ENCODE peak calls at places on chromosome 17, in nine cellular contexts. E is mucosa of descending colon, Y is PC-3, Z is IMR-90, R is GM06990, N is fibroblast of lung, X is progenitor cell of endocrine pancreas, G is WERI-Rb-1, P is HCT116. V is an unnamed sample.

GRCh38 chr17:1231456-1231855 is 38.8 kb upstream of the BHLHA9 start:
- DNase-seq in R (no peak), N (no peak), Z (no peak), Y (no peak), G (no peak), X (no peak), E (peak), P (no peak), V (no peak)

GRCh38 chr17:80813318-80813717 is 178.3 kb upstream of the CHMP6 start:
- DNase-seq in Y (no peak), N (no peak), G (no peak), R (no peak), Z (no peak), P (no peak), X (no peak), E (no peak), V (no peak)

GRCh38 chr17:39114744-39115534 is 36.5 kb downstream of the PLXDC1 start:
- DNase-seq in X (no peak), E (no peak), G (no peak), Y (no peak), Z (peak), N (no peak), P (no peak), R (no peak), V (no peak)

GRCh38 chr17:40540448-40540847 is 24.8 kb downstream of the CCR7 start:
- DNase-seq in Y (no peak), R (no peak), E (peak), N (no peak), P (no peak), Z (no peak), G (no peak), X (no peak), V (no peak)

GRCh38 chr17:49582789-49583188 is 7.1 kb downstream of the NXPH3 start:
- DNase-seq in G (no peak), P (no peak), N (peak), R (no peak), Y (peak), Z (peak), X (no peak), E (no peak), V (no peak)

GRCh38 chr17:81802048-81802758 is 1.7 kb upstream of the GCGR start:
- DNase-seq in E (no peak), G (no peak), P (no peak), N (no peak), Y (no peak), R (no peak), X (no peak), Z (no peak), V (no peak)

GRCh38 chr17:27756467-27757371 is 43.6 kb downstream of the NOS2 start:
- DNase-seq in P (peak), Z (peak), N (peak), X (peak), R (no peak), G (peak), E (peak), Y (peak), V (peak)

GRCh38 chr17:56523042-56523441 is 70.5 kb upstream of the NOG start:
- DNase-seq in E (no peak), P (no peak), X (no peak), G (no peak), N (no peak), Y (no peak), R (no peak), Z (no peak), V (no peak)

GRCh38 chr17:5788266-5788900 is 204.1 kb upstream of the NLRP1 start:
- DNase-seq in R (no peak), Z (peak), E (no peak), P (no peak), X (no peak), Y (peak), G (no peak), N (peak), V (no peak)

GRCh38 chr17:57211543-57211942 is 44.8 kb upstream of the MSI2 start:
- DNase-seq in X (no peak), G (no peak), P (no peak), Y (peak), N (peak), R (no peak), Z (peak), E (no peak), V (no peak)

GRCh38 chr17:17518951-17519350 is 22.8 kb upstream of the RASD1 start:
- DNase-seq in G (no peak), R (no peak), X (no peak), P (no peak), Z (no peak), N (no peak), E (no peak), Y (no peak), V (no peak)

GRCh38 chr17:55758171-55758570 is 7.3 kb downstream of the PCTP start:
- DNase-seq in Y (no peak), E (no peak), P (no peak), X (no peak), Z (no peak), N (no peak), G (no peak), R (no peak), V (no peak)

GRCh38 chr17:79628861-79629547 is 18.2 kb upstream of the RBFOX3 start:
- DNase-seq in N (no peak), G (peak), X (peak), Y (no peak), R (no peak), P (no peak), E (peak), Z (no peak), V (no peak)

GRCh38 chr17:2949469-2950044 is 113.8 kb downstream of the OR1D5 start:
- DNase-seq in E (peak), X (no peak), G (no peak), Z (peak), R (no peak), N (peak), P (peak), Y (peak), V (no peak)

GRCh38 chr17:40777459-40777858 is 4.9 kb downstream of the KRT27 start:
- DNase-seq in R (no peak), Y (no peak), X (no peak), P (no peak), E (no peak), G (no peak), N (no peak), Z (no peak), V (no peak)

GRCh38 chr17:82740906-82741759 is 5.7 kb downstream of the FN3K start:
- DNase-seq in E (no peak), X (no peak), Z (no peak), P (no peak), G (no peak), R (no peak), N (no peak), Y (no peak), V (no peak)

GRCh38 chr17:9928601-9929341 is 23.7 kb upstream of the RCVRN start:
- DNase-seq in N (peak), P (peak), X (peak), Z (peak), G (peak), R (no peak), Y (peak), E (no peak), V (no peak)

GRCh38 chr17:48011405-48012150 is 26.0 kb downstream of the COPZ2 start:
- DNase-seq in P (peak), Y (peak), X (no peak), R (no peak), N (peak), G (peak), Z (peak), E (no peak), V (peak)
- TF ChIP-seq CTCF in P (peak), Y (peak), X (peak), R (peak), N (peak), G (peak), Z (peak), E (peak), V (peak)

GRCh38 chr17:45794840-45795239 is 10.7 kb downstream of the CRHR1 start:
- DNase-seq in Z (no peak), Y (peak), P (no peak), R (no peak), E (no peak), N (no peak), X (no peak), G (peak), V (no peak)
- TF ChIP-seq CTCF in Z (peak), Y (peak), P (peak), R (peak), E (no peak), N (peak), X (no peak), G (peak), V (no peak)

GRCh38 chr17:37221865-37222264 is 153.9 kb upstream of the C17orf78 start:
- DNase-seq in R (no peak), E (no peak), X (no peak), P (no peak), G (no peak), Y (no peak), N (no peak), Z (no peak), V (no peak)
- TF ChIP-seq CTCF in R (no peak), E (no peak), X (no peak), P (peak), G (no peak), Y (no peak), N (peak), Z (peak), V (no peak)

GRCh38 chr17:67376509-67376891 is 581 bp upstream of the PITPNC1 start:
- DNase-seq in G (no peak), R (no peak), Y (peak), E (no peak), P (no peak), N (peak), Z (peak), X (no peak), V (peak)

GRCh38 chr17:67378444-67379250 is 1.6 kb downstream of the PITPNC1 start:
- DNase-seq in N (peak), R (peak), P (peak), X (peak), E (peak), G (peak), Z (peak), Y (peak), V (peak)

GRCh38 chr17:67377727-67378443 is 804 bp downstream of the PITPNC1 start:
- DNase-seq in Z (peak), Y (peak), P (no peak), N (peak), E (peak), G (peak), R (peak), X (peak), V (peak)

GRCh38 chr17:67375761-67376160 is 1.3 kb upstream of the PITPNC1 start:
- DNase-seq in G (no peak), P (no peak), N (no peak), R (no peak), Z (no peak), X (no peak), E (no peak), Y (no peak), V (no peak)

GRCh38 chr17:67376892-67377726 is at the start of gene PITPNC1:
- DNase-seq in P (peak), E (peak), N (peak), R (peak), Z (peak), X (peak), Y (peak), G (peak), V (peak)
- TF ChIP-seq CTCF in P (no peak), E (no peak), N (peak), R (peak), Z (peak), X (no peak), Y (no peak), G (peak), V (peak)

GRCh38 chr17:8253801-8254200 is 4.7 kb downstream of the PFAS start:
- DNase-seq in Y (no peak), X (no peak), G (peak), N (peak), E (peak), Z (no peak), R (no peak), P (peak), V (no peak)

GRCh38 chr17:8256691-8257090 is 7.6 kb downstream of the PFAS start:
- DNase-seq in X (no peak), N (no peak), R (no peak), G (no peak), E (no peak), P (no peak), Z (no peak), Y (no peak), V (no peak)

GRCh38 chr17:8256291-8256690 is 7.2 kb downstream of the PFAS start:
- DNase-seq in E (no peak), X (no peak), Z (no peak), P (no peak), G (no peak), Y (no peak), N (no peak), R (no peak), V (no peak)

GRCh38 chr17:8254881-8255280 is 5.8 kb downstream of the PFAS start:
- DNase-seq in E (no peak), G (no peak), R (no peak), N (no peak), Z (no peak), Y (no peak), P (no peak), X (no peak), V (no peak)

GRCh38 chr17:8255499-8255898 is 6.4 kb downstream of the PFAS start:
- DNase-seq in G (no peak), P (no peak), Y (no peak), Z (no peak), X (no peak), N (no peak), R (no peak), E (no peak), V (no peak)
- TF ChIP-seq CTCF in G (peak), P (peak), Y (no peak), Z (no peak), X (no peak), N (no peak), R (no peak), E (no peak), V (no peak)

DNA sequence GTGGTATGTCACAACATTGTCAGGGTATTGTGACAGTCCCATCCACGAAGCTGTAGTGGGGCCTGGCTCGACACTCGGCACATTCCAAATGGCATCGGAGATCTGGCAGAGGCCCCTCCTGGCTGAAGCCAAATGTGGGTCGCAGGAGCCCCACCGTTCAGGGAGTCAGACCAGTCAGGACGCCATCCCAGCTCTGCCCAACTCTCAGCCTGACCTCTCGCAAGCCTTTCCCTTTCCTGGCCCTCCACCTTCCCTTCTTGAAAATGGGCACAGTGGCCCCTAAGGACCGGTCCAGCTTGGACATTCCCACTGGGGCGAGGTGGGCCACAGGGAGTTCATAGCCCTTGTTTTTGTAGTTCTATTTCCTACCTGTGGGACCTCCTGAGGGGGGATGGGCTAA is 1.6 kb downstream of the NATD1 start:
- DNase-seq in Z (no peak), N (no peak), R (no peak), X (no peak), Y (no peak), P (no peak), E (no peak), G (no peak), V (no peak)
- TF ChIP-seq CTCF in Z (no peak), N (no peak), R (no peak), X (no peak), Y (no peak), P (no peak), E (no peak), G (no peak), V (no peak)

GRCh38 chr17:47844814-47845453 is 3.9 kb upstream of the SCRN2 start:
- DNase-seq in Z (peak), Y (peak), P (no peak), N (no peak), X (no peak), E (no peak), R (no peak), G (no peak), V (no peak)
- TF ChIP-seq CTCF in Z (peak), Y (peak), P (peak), N (peak), X (peak), E (no peak), R (peak), G (peak), V (no peak)

DNA sequence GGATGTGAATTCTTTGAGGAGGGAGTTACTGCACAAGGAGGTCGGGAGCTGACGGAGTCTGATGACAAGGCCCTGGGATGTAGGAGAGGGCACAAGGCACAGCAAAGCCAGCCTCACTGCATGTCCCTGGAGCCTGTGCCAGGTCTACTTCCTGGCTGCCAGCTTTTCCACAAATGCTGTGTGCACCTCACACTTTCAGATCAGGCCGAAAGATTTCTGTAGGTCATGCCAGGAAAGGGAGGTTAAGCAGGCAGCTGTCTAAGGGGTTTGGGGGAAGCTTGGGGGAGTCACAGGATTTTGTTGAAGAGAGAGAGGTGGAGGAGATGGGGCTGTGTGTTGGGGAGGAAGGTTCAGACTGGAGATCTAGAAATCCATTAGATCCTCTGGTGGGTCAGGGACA is 792.5 kb downstream of the KCNJ18 start:
- DNase-seq in G (no peak), N (no peak), R (no peak), Z (no peak), P (no peak), Y (no peak), X (no peak), E (no peak), V (no peak)
- TF ChIP-seq CTCF in G (no peak), N (no peak), R (no peak), Z (no peak), P (no peak), Y (no peak), X (no peak), E (no peak), V (no peak)

V was measured in GM13977.